ENCODE peak calls at places on chromosomes 5 and 9, in nine cellular contexts. Q is left ventricle myocardium inferior, L is cardiac fibroblast, S is HepG2, O is upper lobe of left lung, T is brain microvascular endothelial cell, V is AG04450, X is astrocyte of the spinal cord, G is cardiac muscle cell. F is an unnamed sample.

GRCh38 chr5:141786700-141787099 is 91.5 kb downstream of the PCDH1 start:
- DNase-seq in Q (no peak), L (no peak), S (no peak), O (no peak), T (no peak), V (no peak), X (no peak), G (no peak), F (no peak)

GRCh38 chr9:77808750-77809079 is 160.6 kb upstream of the GNA14 start:
- DNase-seq in Q (no peak), L (no peak), S (peak; percentile 72), O (no peak), T (no peak), V (no peak), X (no peak), G (no peak), F (no peak)

GRCh38 chr9:104895572-104895971 is 32.4 kb downstream of the ABCA1 start:
- DNase-seq in Q (no peak), L (peak; percentile 61), S (no peak), O (no peak), T (peak; percentile 80), V (no peak), X (peak; percentile 63), G (peak; percentile 74), F (peak; percentile 84)

GRCh38 chr5:26329562-26330189 is 708.7 kb downstream of the CDH9 start:
- DNase-seq in Q (no peak), L (no peak), S (no peak), O (no peak), T (no peak), V (no peak), X (peak; percentile 28), G (no peak), F (no peak)

GRCh38 chr5:152259702-152260101 is 145.4 kb downstream of the NMUR2 start:
- DNase-seq in Q (peak; percentile 26), L (no peak), S (no peak), O (no peak), T (no peak), V (no peak), X (no peak), G (no peak), F (no peak)

GRCh38 chr9:86406366-86406765 is 52.2 kb upstream of the TUT7 start:
- DNase-seq in Q (no peak), L (peak; percentile 69), S (peak; percentile 59), O (no peak), T (peak; percentile 29), V (peak; percentile 71), X (peak; percentile 81), G (peak; percentile 69), F (no peak)

GRCh38 chr9:133738039-133738805 is at the start of gene SARDH:
- DNase-seq in Q (peak; percentile 63), L (peak; percentile 64), S (peak; percentile 77), O (peak; percentile 89), T (peak; percentile 31), V (no peak), X (peak; percentile 26), G (peak; percentile 72), F (no peak)

GRCh38 chr9:3954950-3955670 is 344.8 kb downstream of the GLIS3 start:
- DNase-seq in Q (no peak), L (peak; percentile 59), S (no peak), O (no peak), T (peak; percentile 65), V (no peak), X (peak; percentile 59), G (peak; percentile 61), F (no peak)

GRCh38 chr9:123470121-123470851 is 114.3 kb downstream of the CRB2 start:
- DNase-seq in Q (no peak), L (peak; percentile 22), S (peak; percentile 95), O (no peak), T (no peak), V (no peak), X (no peak), G (peak; percentile 49), F (no peak)

GRCh38 chr9:117169089-117169488 is 245.8 kb downstream of the ASTN2 start:
- DNase-seq in Q (no peak), L (no peak), S (no peak), O (no peak), T (no peak), V (no peak), X (no peak), G (no peak), F (no peak)

GRCh38 chr5:41336471-41336870 is 123.1 kb upstream of the C6 start:
- DNase-seq in Q (no peak), L (no peak), S (no peak), O (no peak), T (no peak), V (no peak), X (no peak), G (no peak), F (no peak)

GRCh38 chr5:172502410-172502809 is 48.1 kb upstream of the SH3PXD2B start:
- DNase-seq in Q (no peak), L (no peak), S (no peak), O (no peak), T (no peak), V (no peak), X (no peak), G (no peak), F (no peak)

DNA sequence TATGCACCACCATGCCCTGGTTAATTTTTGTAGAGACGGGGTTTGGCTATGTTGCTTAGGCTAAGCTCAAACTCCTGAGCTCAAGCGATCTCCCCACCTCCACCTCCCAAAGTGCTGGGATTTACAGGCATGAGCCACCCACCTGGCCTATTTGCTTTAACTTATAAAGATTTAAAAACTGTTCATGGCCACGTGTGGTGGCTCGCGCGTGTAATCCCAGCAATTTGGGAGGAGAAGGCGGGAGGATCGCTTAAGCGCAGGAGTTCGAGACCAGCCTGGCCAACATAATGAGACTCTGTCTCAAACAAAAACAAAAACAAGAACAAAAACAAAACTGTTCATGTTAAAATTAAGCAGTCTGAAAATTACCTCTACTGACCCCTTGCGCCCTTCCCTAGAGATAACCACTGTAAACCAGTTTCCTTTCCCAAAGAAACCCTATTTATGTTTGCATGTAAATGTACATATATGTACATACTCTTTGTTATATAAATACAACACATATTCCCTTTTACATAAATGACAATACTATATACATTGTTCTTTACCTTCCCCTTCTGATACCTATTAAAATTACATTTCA is 1.5 kb downstream of the AK6 start:
- DNase-seq in Q (no peak), L (no peak), S (no peak), O (no peak), T (no peak), V (no peak), X (no peak), G (no peak), F (no peak)
- TF ChIP-seq CTCF in Q (no peak), L (no peak), S (no peak), O (no peak), T (no peak), V (no peak), X (no peak), G (no peak), F (no peak)

DNA sequence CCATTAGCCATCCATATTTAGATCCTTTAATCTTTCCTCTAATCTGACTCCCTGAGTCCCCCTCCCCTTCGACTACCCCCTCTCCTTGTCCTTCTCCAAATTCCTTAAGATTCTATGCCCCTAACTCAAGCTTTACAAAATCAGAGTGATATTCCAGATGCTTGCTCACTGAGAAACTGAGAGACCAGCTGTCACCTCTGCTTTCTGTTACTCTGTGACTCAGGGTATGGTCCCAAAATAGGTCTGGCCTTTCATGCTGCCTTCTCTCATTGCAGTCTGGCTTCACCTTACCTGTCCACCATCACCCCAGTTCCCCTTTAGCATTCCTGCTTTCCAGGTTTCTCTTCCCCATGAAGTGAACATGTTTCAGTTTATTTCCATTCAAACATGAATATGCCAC is 383.3 kb upstream of the SLC30A5 start:
- DNase-seq in Q (no peak), L (no peak), S (no peak), O (no peak), T (no peak), V (no peak), X (no peak), G (no peak), F (no peak)
- H3K4me3 ChIP-seq in Q (no peak overlapping the region), L (no peak overlapping the region), S (no peak overlapping the region), O (no peak overlapping the region), T (no peak overlapping the region), V (no peak overlapping the region), X (no peak overlapping the region), G (no peak overlapping the region), F (no peak overlapping the region)

GRCh38 chr9:87447547-87448432 is 49.9 kb upstream of the DAPK1 start:
- DNase-seq in Q (no peak), L (no peak), S (no peak), O (no peak), T (no peak), V (no peak), X (peak; percentile 3), G (no peak), F (no peak)
- TF ChIP-seq CTCF in Q (no peak), L (no peak), S (no peak), O (no peak), T (no peak), V (no peak), X (no peak), G (no peak), F (no peak)

GRCh38 chr5:173671121-173671949 is 54.9 kb upstream of the BOD1 start:
- DNase-seq in Q (peak; percentile 50), L (peak; percentile 54), S (peak; percentile 60), O (no peak), T (no peak), V (no peak), X (no peak), G (peak; percentile 56), F (no peak)
- H3K4me3 ChIP-seq in Q (peak overlapping the region; percentile 2), L (no peak overlapping the region), S (no peak overlapping the region), O (no peak overlapping the region), T (no peak overlapping the region), V (no peak overlapping the region), X (no peak overlapping the region), G (no peak overlapping the region), F (no peak overlapping the region)

F was measured in AG09309.